ENCODE peak calls at places on chromosome 18, in five cellular contexts. B is endothelial cell of umbilical vein, T is spleen, Z is ovary, O is breast epithelium. S is an unnamed sample.

GRCh38 chr18:63155169-63155852 is 164.3 kb downstream of the BCL2 start:
- DNase-seq in O (no peak), Z (no peak), B (peak; percentile 57), T (peak; percentile 91), S (peak; percentile 79)

GRCh38 chr18:35193313-35193712 is 47.5 kb upstream of the ZNF397 start:
- DNase-seq in O (no peak), T (no peak), Z (no peak), B (no peak), S (no peak)

GRCh38 chr18:42274488-42275137 is 319.6 kb downstream of the PIK3C3 start:
- DNase-seq in Z (no peak), T (no peak), O (no peak), B (no peak), S (no peak)

GRCh38 chr18:21803495-21803894 is 62.9 kb downstream of the MIB1 start:
- DNase-seq in B (no peak), Z (no peak), T (no peak), O (no peak), S (no peak)

GRCh38 chr18:58633874-58634273 is 5.0 kb upstream of the ALPK2 start:
- DNase-seq in B (no peak), T (no peak), O (no peak), Z (no peak), S (no peak)

GRCh38 chr18:56168049-56168781 is 470.2 kb downstream of the TXNL1 start:
- DNase-seq in O (no peak), Z (peak; percentile 55), T (peak; percentile 78), B (peak; percentile 54), S (peak; percentile 52)

GRCh38 chr18:59067873-59068272 is 71.8 kb upstream of the SEC11C start:
- DNase-seq in O (no peak), T (no peak), Z (no peak), B (peak; percentile 33), S (peak; percentile 34)

GRCh38 chr18:23578067-23578705 is 8.1 kb downstream of the NPC1 start:
- DNase-seq in T (no peak), O (no peak), B (no peak), Z (no peak), S (no peak)

GRCh38 chr18:13457327-13457726 is 238.8 kb downstream of the LDLRAD4 start:
- DNase-seq in Z (no peak), B (peak; percentile 87), T (no peak), O (no peak), S (no peak)

GRCh38 chr18:41917199-41917598 is 37.8 kb upstream of the PIK3C3 start:
- DNase-seq in Z (no peak), B (no peak), T (no peak), O (no peak), S (no peak)

GRCh38 chr18:40293311-40293710 is 1661.7 kb upstream of the PIK3C3 start:
- DNase-seq in T (no peak), Z (no peak), B (no peak), O (no peak), S (no peak)

GRCh38 chr18:46424898-46425297 is 232.1 kb downstream of the LOXHD1 start:
- DNase-seq in B (no peak), T (no peak), Z (no peak), O (peak; percentile 30), S (no peak)

GRCh38 chr18:73381361-73382031 is 513.7 kb upstream of the NETO1 start:
- DNase-seq in O (no peak), B (no peak), Z (no peak), T (no peak), S (no peak)

GRCh38 chr18:22434973-22435608 is 17.4 kb upstream of the CTAGE1 start:
- DNase-seq in T (no peak), O (no peak), Z (no peak), B (peak; percentile 53), S (no peak)

GRCh38 chr18:3451166-3451988 is 1.4 kb downstream of the TGIF1 start:
- DNase-seq in T (peak; percentile 95), O (peak; percentile 94), Z (peak; percentile 94), B (peak; percentile 95), S (peak; percentile 95)
- TF ChIP-seq POLR2A in T (peak; percentile 15), O (peak; percentile 89), Z (peak; percentile 80), B (peak; percentile 86), S (peak; percentile 91)

GRCh38 chr18:44725300-44726096 is 44.8 kb downstream of the SETBP1 start:
- DNase-seq in B (peak; percentile 79), Z (peak; percentile 75), T (peak; percentile 85), O (no peak), S (peak; percentile 56)

GRCh38 chr18:44719519-44720060 is 38.9 kb downstream of the SETBP1 start:
- DNase-seq in T (no peak), Z (no peak), B (no peak), O (no peak), S (no peak)

GRCh38 chr18:44727291-44727690 is 46.6 kb downstream of the SETBP1 start:
- DNase-seq in O (no peak), Z (no peak), B (no peak), T (no peak), S (no peak)

GRCh38 chr18:44723973-44724778 is 43.5 kb downstream of the SETBP1 start:
- DNase-seq in O (no peak), Z (no peak), T (no peak), B (no peak), S (no peak)

DNA sequence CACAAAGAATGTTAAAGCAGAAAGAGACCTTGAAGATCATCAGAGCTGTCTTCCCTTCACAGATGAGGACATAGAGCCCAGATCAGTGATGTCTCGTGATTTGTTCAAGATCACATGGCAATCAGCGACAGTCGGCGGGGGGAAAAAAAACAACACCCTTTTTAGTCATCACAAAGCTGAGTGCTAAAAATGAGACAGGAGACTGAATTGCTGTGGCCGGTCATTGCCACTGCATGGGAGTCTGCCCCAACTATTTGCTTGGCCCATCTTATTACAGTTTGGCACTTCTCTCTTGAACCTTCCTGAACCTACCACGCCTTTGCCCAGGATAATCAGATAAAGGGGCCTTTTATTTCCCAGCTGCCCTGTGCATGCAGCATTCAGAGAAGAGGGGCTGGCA is 42.7 kb downstream of the SETBP1 start:
- DNase-seq in B (no peak), T (no peak), O (no peak), Z (no peak), S (no peak)
- H3K27ac ChIP-seq in B (no peak overlapping the region), T (peak overlapping the region; percentile 79), O (no peak overlapping the region), Z (no peak overlapping the region), S (no peak overlapping the region)

GRCh38 chr18:49447810-49448745 is 12.4 kb downstream of the DYM start:
- DNase-seq in T (no peak), O (no peak), B (peak; percentile 53), Z (no peak), S (no peak)
- H3K9me3 ChIP-seq in T (peaks cover 55% of the 10 kb centered on the region), O (peaks cover 56% of the 10 kb centered on the region), B (no peaks in the 10 kb centered on the region), Z (peaks cover 11% of the 10 kb centered on the region), S (no peaks in the 10 kb centered on the region)

GRCh38 chr18:77106331-77106730 is 26.3 kb downstream of the MBP start:
- DNase-seq in T (no peak), B (no peak), O (no peak), Z (no peak), S (no peak)
- TF ChIP-seq POLR2A in T (no peak), B (no peak), O (no peak), Z (no peak), S (no peak)

GRCh38 chr18:8627540-8627939 is 18.3 kb downstream of the RAB12 start:
- DNase-seq in B (no peak), O (no peak), T (no peak), Z (no peak), S (no peak)
- H3K27ac ChIP-seq in B (no peak overlapping the region), O (no peak overlapping the region), T (no peak overlapping the region), Z (no peak overlapping the region), S (no peak overlapping the region)

GRCh38 chr18:78430171-78430857 is 549.3 kb upstream of the SALL3 start:
- DNase-seq in B (no peak), O (no peak), Z (no peak), T (peak; percentile 58), S (no peak)

GRCh38 chr18:78431606-78432005 is 548.0 kb upstream of the SALL3 start:
- DNase-seq in B (no peak), Z (no peak), T (peak; percentile 58), O (no peak), S (no peak)

GRCh38 chr18:78429127-78430108 is 550.2 kb upstream of the SALL3 start:
- DNase-seq in T (peak; percentile 56), Z (no peak), O (no peak), B (no peak), S (no peak)

GRCh38 chr18:78423776-78424175 is 555.8 kb upstream of the SALL3 start:
- DNase-seq in T (no peak), B (no peak), O (no peak), Z (no peak), S (no peak)

GRCh38 chr18:78427081-78427480 is 552.5 kb upstream of the SALL3 start:
- DNase-seq in B (no peak), O (no peak), T (no peak), Z (no peak), S (no peak)
- H3K9me3 ChIP-seq in B (peaks cover 5% of the 10 kb centered on the region), O (peaks cover 6% of the 10 kb centered on the region), T (peaks cover 7% of the 10 kb centered on the region), Z (no peaks in the 10 kb centered on the region), S (no peaks in the 10 kb centered on the region)

DNA sequence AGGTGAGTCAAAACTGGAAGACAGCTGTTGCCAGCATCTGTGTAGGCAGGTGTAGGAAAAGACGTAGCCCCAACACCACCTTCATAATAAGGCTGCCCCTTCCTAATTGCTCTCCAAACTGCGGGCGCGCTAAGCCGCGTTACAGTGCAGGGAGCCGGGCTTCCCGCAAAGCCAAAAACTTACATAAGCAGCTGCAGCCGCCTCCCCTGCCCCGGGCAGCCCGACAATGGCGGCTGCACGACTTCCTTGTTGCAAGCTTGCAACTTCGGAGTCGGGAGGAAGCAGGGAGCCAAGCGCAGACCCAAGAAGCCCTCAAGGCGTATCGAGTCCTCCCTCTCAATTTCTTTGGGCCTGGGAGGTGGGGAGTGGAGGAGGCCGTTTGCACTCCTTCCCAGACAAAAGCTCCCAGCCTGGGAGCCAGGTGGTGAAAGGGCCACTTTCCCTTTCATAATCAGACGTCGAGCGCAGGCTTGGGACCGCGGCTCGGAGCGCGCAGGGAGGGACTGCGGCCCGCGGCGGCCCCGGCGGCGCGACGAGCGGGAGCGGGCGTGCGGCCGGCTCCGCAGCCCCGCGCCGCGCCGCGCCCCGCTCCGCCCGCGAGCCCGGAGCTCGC is 802 bp downstream of the ZBTB14 start:
- DNase-seq in O (no peak), B (peak; percentile 63), T (peak; percentile 95), Z (peak; percentile 44), S (peak; percentile 66)
- TF ChIP-seq POLR2A in O (no peak), B (no peak), T (no peak), Z (no peak), S (peak; percentile 79)